ENCODE peak calls at places on chromosomes 12 and 14, in four cellular contexts. M, U, R and L are unnamed samples.

GRCh38 chr14:90091393-90091792 is 29.6 kb downstream of the KCNK13 start:
- DNase-seq in M (no peak), U (no peak), R (no peak), L (no peak)

GRCh38 chr14:79732911-79733310 is 478.4 kb downstream of the DIO2 start:
- DNase-seq in M (no peak), U (no peak), R (no peak), L (no peak)

GRCh38 chr12:6925543-6926279 is 2.0 kb upstream of the ATN1 start:
- DNase-seq in M (no peak), U (peak; percentile 91), R (no peak), L (peak; percentile 84)

GRCh38 chr14:81164167-81164774 is 56.5 kb downstream of the GTF2A1 start:
- DNase-seq in M (peak; percentile 48), U (peak; percentile 82), R (peak; percentile 78), L (peak; percentile 77)

GRCh38 chr14:103260629-103261124 is 73.4 kb upstream of the EIF5 start:
- DNase-seq in M (no peak), U (peak; percentile 51), R (no peak), L (no peak)

GRCh38 chr12:71972441-71973074 is 33.9 kb downstream of the TPH2 start:
- DNase-seq in M (no peak), U (no peak), R (no peak), L (no peak)

GRCh38 chr14:37591311-37591940 is 3.6 kb downstream of the FOXA1 start:
- DNase-seq in M (no peak), U (peak; percentile 80), R (no peak), L (peak; percentile 89)

GRCh38 chr14:67765192-67765834 is 51.1 kb downstream of the ZFYVE26 start:
- DNase-seq in M (no peak), U (no peak), R (no peak), L (no peak)

GRCh38 chr12:50924439-50925341 is 27.7 kb upstream of the HIGD1C start:
- DNase-seq in M (peak; percentile 76), U (peak; percentile 29), R (peak; percentile 89), L (no peak)

DNA sequence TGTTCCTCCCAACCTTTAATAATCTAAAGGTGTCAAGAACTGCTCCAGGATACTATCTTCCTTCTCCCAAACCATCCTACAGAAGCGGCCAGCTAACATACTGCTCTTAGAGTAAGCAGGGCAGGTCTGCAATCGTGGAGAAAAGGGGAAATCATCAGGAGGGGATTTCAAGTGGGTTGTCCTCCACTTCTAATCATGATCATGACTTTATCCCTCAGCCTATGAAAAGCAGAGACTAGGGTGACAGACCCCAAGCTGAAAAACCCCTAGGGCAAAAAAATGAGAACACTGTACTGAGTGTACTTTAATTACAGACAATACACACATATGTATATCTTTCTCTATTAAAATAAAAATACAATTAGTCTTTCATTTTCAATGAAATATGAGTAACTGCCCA is 13.9 kb downstream of the DUSP16 start:
- DNase-seq in M (no peak), U (no peak), R (no peak), L (no peak)
- TF ChIP-seq HDAC2 in M (no peak), U (no peak), R (no peak), L (no peak)

DNA sequence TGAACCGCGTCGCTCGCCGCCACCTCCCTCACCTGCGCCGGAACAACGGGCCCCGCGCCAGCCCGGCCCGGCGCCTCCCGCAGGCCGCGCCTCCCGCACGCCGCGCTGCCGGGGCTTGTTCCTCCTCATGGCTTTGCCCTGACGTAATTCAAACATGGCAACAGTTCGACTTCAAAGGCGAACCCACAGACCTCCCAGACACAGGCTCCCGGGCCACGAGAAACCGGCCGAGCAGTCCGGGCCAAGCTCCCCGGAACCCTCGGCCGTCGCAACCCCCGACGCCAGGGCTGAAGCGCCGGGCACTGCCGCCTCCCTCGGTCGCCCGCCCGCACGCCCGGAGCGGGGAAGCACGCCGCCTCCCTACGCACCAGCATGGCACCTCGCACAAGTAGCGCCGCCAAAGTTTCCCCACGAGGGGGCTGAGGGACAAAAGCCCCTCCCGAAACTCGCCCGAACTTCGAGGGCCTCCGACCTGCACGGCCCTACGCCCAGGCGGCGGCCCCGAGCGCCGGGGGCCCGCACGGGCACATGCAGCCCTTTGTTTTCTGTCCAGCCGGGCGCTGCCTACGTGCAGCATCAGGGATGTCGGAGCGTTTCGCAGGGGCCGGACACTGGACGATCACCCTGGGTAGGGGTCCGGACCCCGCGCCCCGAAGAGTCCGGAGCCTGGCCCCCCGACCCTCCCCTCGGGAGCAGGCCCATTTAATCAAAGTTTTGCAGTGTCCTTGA is 1.7 kb downstream of the SINHCAF start:
- DNase-seq in M (no peak), U (peak; percentile 85), R (peak; percentile 78), L (peak; percentile 70)
- TF ChIP-seq EP300 in M (no peak), U (no peak), R (peak; percentile 29), L (no peak)

GRCh38 chr12:31008241-31008711 is 65.4 kb upstream of the DDX11 start:
- DNase-seq in M (no peak), U (no peak), R (no peak), L (no peak)

GRCh38 chr12:31008961-31009840 is 64.5 kb upstream of the DDX11 start:
- DNase-seq in M (no peak), U (no peak), R (no peak), L (no peak)

GRCh38 chr12:31009976-31010375 is 63.7 kb upstream of the DDX11 start:
- DNase-seq in M (no peak), U (no peak), R (no peak), L (no peak)

GRCh38 chr12:31011746-31012567 is 61.7 kb upstream of the DDX11 start:
- DNase-seq in M (no peak), U (no peak), R (no peak), L (no peak)

DNA sequence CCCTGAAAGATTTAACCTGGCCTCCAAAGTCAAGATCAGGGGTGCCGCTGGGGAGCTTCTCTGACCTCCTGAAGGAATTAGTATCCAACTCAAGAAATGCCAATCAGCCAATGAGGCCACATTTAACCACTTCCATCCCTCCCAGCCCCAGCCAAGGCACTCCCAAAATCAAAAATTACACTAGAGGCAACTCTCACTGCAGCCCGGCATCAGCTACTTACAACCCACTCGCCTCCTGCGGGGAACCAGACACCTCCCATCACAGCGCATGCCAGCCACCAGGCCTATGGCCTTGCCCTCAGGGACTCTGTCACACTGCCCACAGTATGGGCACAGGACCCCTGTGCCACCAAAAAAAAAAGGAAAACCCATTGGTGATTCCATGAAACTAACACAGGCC is 62.3 kb upstream of the DDX11 start:
- DNase-seq in M (no peak), U (no peak), R (no peak), L (no peak)
- TF ChIP-seq HDAC2 in M (no peak), U (no peak), R (no peak), L (no peak)

DNA sequence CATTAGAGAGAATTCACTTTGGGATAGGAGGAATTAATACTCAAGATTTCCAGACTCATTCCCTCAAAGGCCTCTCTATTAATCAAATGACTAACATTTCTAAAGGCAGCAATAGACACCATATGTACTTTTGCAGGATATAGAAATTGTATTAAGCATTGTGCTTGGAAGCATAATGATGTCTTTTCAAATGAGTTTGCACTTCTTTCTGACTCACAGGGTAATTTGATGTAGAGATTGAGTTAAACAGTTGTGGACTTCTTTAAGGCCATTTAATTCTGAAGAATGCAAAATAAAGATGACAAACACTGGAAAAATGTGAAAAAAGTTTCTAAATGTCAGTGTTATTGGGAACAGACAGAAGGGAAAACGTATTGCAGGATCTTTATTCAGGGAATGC is 63.5 kb upstream of the CSRP2 start:
- DNase-seq in M (no peak), U (no peak), R (no peak), L (no peak)
- TF ChIP-seq EP300 in M (no peak), U (no peak), R (no peak), L (no peak)